ENCODE peak calls at places on chromosomes 2 and 18, in nine cellular contexts. K is thyroid gland, E is breast epithelium, O is uterus, Y is A549, P is tibial nerve, V is IMR-90, W is spleen, D is adrenal gland. C is an unnamed sample.

GRCh38 chr2:9207641-9208301 is 1.2 kb downstream of the ASAP2 start:
- DNase-seq in Y (peak; percentile 50), P (no peak), D (no peak), O (no peak), E (no peak), V (no peak), K (peak; percentile 89), W (peak; percentile 74), C (peak; percentile 34)

GRCh38 chr2:239526038-239526437 is 125.2 kb upstream of the HDAC4 start:
- DNase-seq in P (no peak), V (no peak), D (no peak), W (peak; percentile 50), Y (no peak), E (no peak), O (no peak), K (no peak), C (no peak)

GRCh38 chr2:29753676-29754444 is 167.5 kb downstream of the ALK start:
- DNase-seq in V (peak; percentile 63), W (no peak), O (no peak), Y (no peak), E (no peak), K (no peak), D (no peak), P (no peak), C (no peak)

GRCh38 chr18:58753976-58754375 is 82.7 kb downstream of the MALT1 start:
- DNase-seq in V (peak; percentile 38), D (no peak), O (no peak), K (no peak), W (no peak), P (no peak), E (no peak), Y (no peak), C (no peak)

GRCh38 chr2:166180951-166181812 is 53.4 kb upstream of the SCN1A start:
- DNase-seq in V (peak; percentile 56), D (peak; percentile 41), E (peak; percentile 57), K (peak; percentile 48), O (no peak), Y (peak; percentile 45), W (peak; percentile 71), P (peak; percentile 37), C (peak; percentile 75)

GRCh38 chr18:35478520-35479435 is 19.0 kb downstream of the INO80C start:
- DNase-seq in P (no peak), K (peak; percentile 70), E (no peak), V (peak; percentile 86), O (no peak), Y (peak; percentile 90), W (no peak), D (peak; percentile 57), C (no peak)

GRCh38 chr2:48558436-48558835 is 28.5 kb downstream of the STON1 start:
- DNase-seq in P (no peak), K (no peak), V (no peak), D (no peak), W (no peak), Y (no peak), O (no peak), E (no peak), C (no peak)

GRCh38 chr2:49839818-49840217 is 685.5 kb upstream of the FSHR start:
- DNase-seq in E (no peak), D (no peak), W (no peak), O (no peak), K (no peak), Y (no peak), P (no peak), V (no peak), C (no peak)

GRCh38 chr2:6952116-6952515 is 34.9 kb downstream of the RNF144A start:
- DNase-seq in Y (no peak), D (no peak), P (no peak), V (no peak), K (no peak), E (no peak), O (no peak), W (no peak), C (no peak)

GRCh38 chr2:56713161-56713676 is 529.4 kb downstream of the CCDC85A start:
- DNase-seq in Y (no peak), W (no peak), K (no peak), E (no peak), P (no peak), V (peak; percentile 16), D (no peak), O (no peak), C (no peak)

GRCh38 chr2:1847846-1848598 is 103.7 kb upstream of the PXDN start:
- DNase-seq in W (no peak), O (no peak), D (no peak), Y (no peak), E (no peak), V (no peak), P (no peak), K (no peak), C (no peak)

GRCh38 chr2:197599285-197599965 is 76.0 kb downstream of the RFTN2 start:
- DNase-seq in W (no peak), E (no peak), Y (peak; percentile 76), D (no peak), K (no peak), P (no peak), V (peak; percentile 56), O (no peak), C (peak; percentile 23)

GRCh38 chr2:216693414-216694100 is 1.8 kb downstream of the IGFBP5 start:
- DNase-seq in D (no peak), P (no peak), K (no peak), O (peak; percentile 28), E (no peak), V (no peak), W (no peak), Y (no peak), C (no peak)

GRCh38 chr18:42459873-42460272 is 504.8 kb downstream of the PIK3C3 start:
- DNase-seq in W (no peak), K (no peak), O (no peak), E (no peak), Y (no peak), D (peak; percentile 21), P (no peak), V (no peak), C (no peak)

GRCh38 chr2:147356157-147356556 is 488.7 kb upstream of the ACVR2A start:
- DNase-seq in K (no peak), Y (no peak), E (no peak), D (no peak), O (no peak), W (no peak), V (no peak), P (no peak), C (no peak)

GRCh38 chr2:12543452-12544220 is 173.1 kb upstream of the TRIB2 start:
- DNase-seq in P (no peak), W (no peak), E (no peak), O (no peak), D (no peak), Y (no peak), K (peak; percentile 41), V (no peak), C (no peak)

GRCh38 chr18:36294031-36294430 is 3.5 kb upstream of the FHOD3 start:
- DNase-seq in O (no peak), D (no peak), Y (no peak), K (no peak), P (no peak), W (no peak), V (peak; percentile 65), E (no peak), C (no peak)

GRCh38 chr2:28321426-28321825 is 71.2 kb upstream of the FOSL2 start:
- DNase-seq in P (no peak), D (no peak), Y (no peak), O (no peak), K (no peak), E (no peak), W (no peak), V (peak; percentile 59), C (no peak)
- H3K27ac ChIP-seq in P (peak overlapping the region; percentile 26), D (no peak overlapping the region), Y (peak overlapping the region; percentile 14), O (peak overlapping the region; percentile 6), K (no peak overlapping the region), E (no peak overlapping the region), W (no peak overlapping the region), V (no peak overlapping the region), C (no peak overlapping the region)

DNA sequence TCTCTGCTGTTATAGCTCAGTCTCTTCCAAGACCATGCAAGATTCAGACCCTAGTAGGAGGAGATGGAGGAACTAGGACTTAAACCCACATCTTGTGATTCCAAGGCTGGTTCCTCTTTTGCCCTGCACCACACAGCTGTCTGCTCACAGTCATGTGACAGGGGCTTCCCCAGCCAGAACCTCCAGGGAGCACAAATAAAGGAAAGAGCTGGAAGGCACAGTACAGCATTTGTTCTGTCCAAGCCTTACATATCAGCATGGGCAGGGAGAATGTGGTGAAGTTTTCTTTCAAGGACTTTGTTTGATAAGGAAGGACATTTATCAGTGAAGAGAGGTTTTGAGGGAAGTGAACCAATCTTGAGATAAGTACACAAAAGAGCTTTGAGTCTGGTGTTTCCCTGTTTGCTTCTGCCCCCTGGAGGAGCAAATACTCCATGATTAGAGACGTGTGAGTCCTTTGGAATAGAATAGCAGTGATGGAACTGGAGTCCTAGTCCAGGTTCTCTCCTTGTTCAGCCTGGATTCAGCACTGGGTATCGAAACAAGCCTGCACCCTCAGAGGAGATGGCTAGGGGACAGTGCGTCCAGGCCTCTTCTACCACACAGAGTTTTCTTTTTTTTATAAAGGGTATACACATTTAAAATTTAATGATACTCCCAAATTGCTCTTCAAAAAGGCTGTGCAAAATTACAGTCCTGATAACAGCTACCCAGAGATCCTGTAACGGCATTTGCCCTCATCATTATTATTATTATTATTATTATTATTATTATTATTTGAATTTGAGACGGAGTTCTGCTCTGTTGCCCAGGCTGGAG is 24.6 kb upstream of the CASP10 start:
- DNase-seq in V (peak; percentile 83), P (peak; percentile 32), Y (peak; percentile 84), K (peak; percentile 66), E (no peak), W (peak; percentile 91), O (no peak), D (peak; percentile 84), C (peak; percentile 91)
- TF ChIP-seq POLR2A in V (no peak), P (no peak), Y (no peak), K (no peak), E (no peak), W (no peak), O (no peak), D (peak; percentile 81), C (no peak)

GRCh38 chr2:84474176-84474575 is 15.1 kb upstream of the SUCLG1 start:
- DNase-seq in D (no peak), W (no peak), E (peak; percentile 56), P (no peak), Y (no peak), O (no peak), V (no peak), K (peak; percentile 71), C (no peak)
- TF ChIP-seq CTCF in D (no peak), W (no peak), E (no peak), P (no peak), Y (no peak), O (no peak), V (no peak), K (no peak), C (no peak)

GRCh38 chr2:134408791-134409190 is 154.9 kb downstream of the MGAT5 start:
- DNase-seq in V (peak; percentile 88), K (no peak), P (no peak), E (no peak), D (no peak), W (no peak), O (no peak), Y (no peak), C (no peak)
- H3K27ac ChIP-seq in V (peak overlapping the region; percentile 90), K (no peak overlapping the region), P (no peak overlapping the region), E (no peak overlapping the region), D (no peak overlapping the region), W (peak overlapping the region; percentile 37), O (no peak overlapping the region), Y (no peak overlapping the region), C (no peak overlapping the region)

DNA sequence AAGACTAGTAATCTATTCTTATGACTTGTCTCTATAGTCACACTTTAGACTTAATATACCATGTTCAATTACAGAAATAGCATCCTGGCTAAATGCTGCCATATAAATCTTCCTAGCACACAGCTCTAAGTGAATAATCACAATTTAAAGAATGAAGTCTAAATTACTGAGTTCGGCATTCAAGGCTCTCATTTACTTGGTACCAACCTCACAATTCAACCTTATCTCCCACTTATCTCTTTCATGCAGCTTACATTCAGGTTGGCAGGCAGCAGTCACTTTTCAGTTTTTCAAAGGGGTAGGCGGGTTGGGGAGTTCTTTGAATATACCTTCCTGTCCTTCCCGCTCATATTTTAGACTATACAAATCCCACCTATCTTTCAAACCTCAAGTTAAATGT is 1.5 kb downstream of the MMADHC start:
- DNase-seq in Y (no peak), O (no peak), E (no peak), V (no peak), K (no peak), P (no peak), W (no peak), D (no peak), C (no peak)
- TF ChIP-seq POLR2A in Y (no peak), O (no peak), E (no peak), V (no peak), K (no peak), P (no peak), W (no peak), D (no peak), C (no peak)